ENCODE peak calls at places on chromosomes 11 and 22, in ten cellular contexts. T is stimulated activated CD8-positive, alpha-beta memory T cell treated with anti-CD3 and anti-CD28 coated beads, Interleukin-12 subunit alpha, Interleukin-12 subunit beta, amount 100 ng/mL, for 1 hour; W is iris pigment epithelial cell; S is H54; I is WTC11; E is tibial nerve; B is amygdala; M is hepatic stellate cell; U is cardiac fibroblast; A is choroid plexus epithelial cell. R is an unnamed sample.

GRCh38 chr11:118046051-118046963 is 30.6 kb upstream of the TMPRSS4 start:
- DNase-seq in T (no peak), W (no peak), S (no peak), I (no peak), E (no peak), B (no peak), M (no peak), U (no peak), A (no peak), R (no peak)

GRCh38 chr11:121237686-121238658 is 54.6 kb upstream of the SC5D start:
- DNase-seq in T (no peak), W (peak), S (no peak), I (no peak), E (no peak), B (no peak), M (no peak), U (peak), A (peak), R (peak)

GRCh38 chr22:36220457-36220921 is 18.8 kb downstream of the APOL2 start:
- DNase-seq in T (no peak), W (peak), S (no peak), I (no peak), E (peak), B (no peak), M (no peak), U (peak), A (peak), R (peak)

GRCh38 chr11:37504925-37505324 is 906.9 kb upstream of the RAG2 start:
- DNase-seq in T (no peak), W (peak), S (peak), I (no peak), E (no peak), B (no peak), M (peak), U (peak), A (peak), R (peak)

GRCh38 chr11:48018561-48019229 is 38.3 kb downstream of the PTPRJ start:
- DNase-seq in T (no peak), W (no peak), S (no peak), I (peak), E (no peak), B (no peak), M (no peak), U (no peak), A (no peak), R (no peak)

GRCh38 chr22:30079952-30080533 is at the start of gene HORMAD2:
- DNase-seq in T (no peak), W (peak), S (no peak), I (peak), E (no peak), B (no peak), M (no peak), U (peak), A (peak), R (peak)

GRCh38 chr11:2922635-2923034 is 6.6 kb downstream of the PHLDA2 start:
- DNase-seq in T (no peak), W (no peak), S (no peak), I (no peak), E (no peak), B (no peak), M (no peak), U (no peak), A (no peak), R (no peak)

GRCh38 chr11:8765294-8765693 is 82.7 kb downstream of the RPL27A start:
- DNase-seq in T (no peak), W (peak), S (peak), I (no peak), E (no peak), B (no peak), M (peak), U (peak), A (peak), R (peak)

GRCh38 chr11:117478126-117478856 is 150.6 kb downstream of the CEP164 start:
- DNase-seq in T (no peak), W (no peak), S (no peak), I (no peak), E (no peak), B (no peak), M (no peak), U (no peak), A (no peak), R (no peak)

GRCh38 chr11:17782938-17783337 is 48.4 kb downstream of the KCNC1 start:
- DNase-seq in T (no peak), W (no peak), S (no peak), I (no peak), E (no peak), B (no peak), M (no peak), U (no peak), A (no peak), R (no peak)

R was measured in fibroblast of mammary gland.